ENCODE peak calls at places on chromosomes 4 and X, in four cellular contexts. B, O, A and Q are unnamed samples.

GRCh38 chrX:53356186-53356585 is 66.3 kb downstream of the SMC1A start:
- DNase-seq in O (no peak), A (no peak), B (no peak), Q (no peak)

GRCh38 chr4:185839770-185840169 is 27.8 kb upstream of the SORBS2 start:
- DNase-seq in O (no peak), B (no peak), A (no peak), Q (no peak)

GRCh38 chrX:9494806-9495205 is 29.9 kb downstream of the TBL1X start:
- DNase-seq in A (no peak), B (no peak), O (peak), Q (no peak)

GRCh38 chrX:151004085-151004484 is 20.9 kb downstream of the HMGB3 start:
- DNase-seq in B (no peak), A (no peak), O (no peak), Q (no peak)

GRCh38 chrX:46938589-46938988 is 26.4 kb downstream of the JADE3 start:
- DNase-seq in A (no peak), O (no peak), B (no peak), Q (no peak)

GRCh38 chrX:135740683-135741149 is 27.3 kb downstream of the CT45A3 start:
- DNase-seq in A (peak), B (peak), O (no peak), Q (no peak)

GRCh38 chr4:73867783-73868182 is 1.4 kb upstream of the CXCL1 start:
- DNase-seq in O (no peak), B (no peak), A (peak), Q (no peak)

GRCh38 chr4:184310881-184311709 is 93.4 kb upstream of the ENPP6 start:
- DNase-seq in B (no peak), A (no peak), O (no peak), Q (no peak)

GRCh38 chr4:106898621-106899230 is 137.4 kb downstream of the DKK2 start:
- DNase-seq in O (peak), B (no peak), A (peak), Q (peak)

GRCh38 chr4:145879598-145879997 is 59.0 kb downstream of the ZNF827 start:
- DNase-seq in A (no peak), B (no peak), O (peak), Q (no peak)